ENCODE peak calls at places on chromosome 1, in four cellular contexts. One of them, this sample, is unnamed.

GRCh38 chr1:180271640-180272255 is 41.7 kb downstream of the LHX4 start:
- DNase-seq in HFF-Myc: no peak
- DNase-seq in upper lobe of right lung: no peak
- DNase-seq in T-helper 9 cell: no peak
- DNase-seq in this sample: no peak

GRCh38 chr1:201461193-201461657 is 7.8 kb downstream of the PHLDA3 start:
- DNase-seq in HFF-Myc: peak
- DNase-seq in upper lobe of right lung: peak
- DNase-seq in T-helper 9 cell: no peak
- DNase-seq in this sample: peak

GRCh38 chr1:27884182-27884954 is 12.0 kb downstream of the THEMIS2 start:
- DNase-seq in HFF-Myc: no peak
- DNase-seq in upper lobe of right lung: peak
- DNase-seq in T-helper 9 cell: no peak
- DNase-seq in this sample: no peak

GRCh38 chr1:63322944-63323865 is 838 bp downstream of the FOXD3 start:
- DNase-seq in HFF-Myc: no peak
- DNase-seq in upper lobe of right lung: no peak
- DNase-seq in T-helper 9 cell: peak
- DNase-seq in this sample: no peak

GRCh38 chr1:53298163-53298685 is 29.6 kb downstream of the LRP8 start:
- DNase-seq in HFF-Myc: no peak
- DNase-seq in upper lobe of right lung: no peak
- DNase-seq in T-helper 9 cell: no peak
- DNase-seq in this sample: no peak

GRCh38 chr1:42432714-42433113 is 23.1 kb downstream of the ZMYND12 start:
- DNase-seq in HFF-Myc: no peak
- DNase-seq in upper lobe of right lung: no peak
- DNase-seq in T-helper 9 cell: no peak
- DNase-seq in this sample: no peak

GRCh38 chr1:37465596-37466517 is 8.5 kb upstream of the ZC3H12A start:
- DNase-seq in HFF-Myc: no peak
- DNase-seq in upper lobe of right lung: no peak
- DNase-seq in T-helper 9 cell: no peak
- DNase-seq in this sample: peak

GRCh38 chr1:60035925-60036324 is 37.6 kb downstream of the C1orf87 start:
- DNase-seq in HFF-Myc: no peak
- DNase-seq in upper lobe of right lung: no peak
- DNase-seq in T-helper 9 cell: no peak
- DNase-seq in this sample: no peak

GRCh38 chr1:12422488-12422887 is 192.7 kb downstream of the VPS13D start:
- DNase-seq in HFF-Myc: no peak
- DNase-seq in upper lobe of right lung: no peak
- DNase-seq in T-helper 9 cell: no peak
- DNase-seq in this sample: no peak

GRCh38 chr1:180560868-180561600 is 2.3 kb downstream of the OVAAL start:
- DNase-seq in HFF-Myc: no peak
- DNase-seq in upper lobe of right lung: no peak
- DNase-seq in T-helper 9 cell: no peak
- DNase-seq in this sample: no peak

GRCh38 chr1:184497962-184498723 is 111.3 kb downstream of the C1orf21 start:
- DNase-seq in HFF-Myc: no peak
- DNase-seq in upper lobe of right lung: no peak
- DNase-seq in T-helper 9 cell: no peak
- DNase-seq in this sample: no peak

GRCh38 chr1:75791022-75791421 is 5.0 kb downstream of the RABGGTB start:
- DNase-seq in HFF-Myc: no peak
- DNase-seq in upper lobe of right lung: no peak
- DNase-seq in T-helper 9 cell: no peak
- DNase-seq in this sample: peak

GRCh38 chr1:18312961-18313360 is 167.8 kb upstream of the KLHDC7A start:
- DNase-seq in HFF-Myc: no peak
- DNase-seq in upper lobe of right lung: no peak
- DNase-seq in T-helper 9 cell: no peak
- DNase-seq in this sample: no peak